ENCODE peak calls at places on chromosomes 12 and 14, in five cellular contexts. H is stomach; S is activated naive CD8-positive, alpha-beta T cell treated with anti-CD3 and anti-CD28 coated beads for 36 hours; C is CD8-positive, alpha-beta memory T cell; E is pons. Q is an unnamed sample.

GRCh38 chr12:132986885-132987225 is 688 bp downstream of the ZNF26 start:
- DNase-seq in H (no peak), S (no peak), C (no peak), E (no peak), Q (no peak)

GRCh38 chr14:90429764-90430163 is 32.9 kb downstream of the CALM1 start:
- DNase-seq in H (no peak), S (no peak), C (no peak), E (no peak), Q (no peak)

GRCh38 chr12:128204725-128205124 is 62.2 kb upstream of the TMEM132C start:
- DNase-seq in H (no peak), S (no peak), C (no peak), E (no peak), Q (no peak)

GRCh38 chr12:111937429-111937828 is 75.5 kb downstream of the TMEM116 start:
- DNase-seq in H (no peak), S (no peak), C (no peak), E (no peak), Q (no peak)

GRCh38 chr14:30869525-30870150 is 4.7 kb upstream of the COCH start:
- DNase-seq in H (no peak), S (no peak), C (no peak), E (no peak), Q (no peak)

GRCh38 chr12:60107992-60108391 is 512.2 kb downstream of the SLC16A7 start:
- DNase-seq in H (no peak), S (no peak), C (no peak), E (no peak), Q (no peak)

GRCh38 chr14:54893151-54893760 is 9.4 kb downstream of the GCH1 start:
- DNase-seq in H (no peak), S (no peak), C (no peak), E (peak; percentile 53), Q (peak; percentile 39)

GRCh38 chr14:37436519-37436918 is 158.5 kb downstream of the FOXA1 start:
- DNase-seq in H (no peak), S (no peak), C (no peak), E (no peak), Q (no peak)

GRCh38 chr14:89143595-89143994 is 273.4 kb downstream of the FOXN3 start:
- DNase-seq in H (no peak), S (no peak), C (no peak), E (no peak), Q (no peak)